ENCODE peak calls at places on chromosomes 1 and 21, in ten cellular contexts. One of them, this sample, is unnamed.

GRCh38 chr1:222284466-222284865 is 263.4 kb downstream of the HHIPL2 start:
- DNase-seq in naive B cell: no peak
- DNase-seq in NCI-H1092: no peak
- DNase-seq in occipital lobe: no peak
- DNase-seq in nucleus accumbens: no peak
- DNase-seq in activated naive CD4-positive, alpha-beta T cell: no peak
- DNase-seq in iris pigment epithelial cell: no peak
- DNase-seq in thoracic aorta: no peak
- DNase-seq in GM23248: peak; percentile 26
- DNase-seq in GM10248: no peak
- DNase-seq in this sample: no peak

GRCh38 chr21:35868005-35868868 is 192.1 kb downstream of the SETD4 start:
- DNase-seq in occipital lobe: no peak
- DNase-seq in iris pigment epithelial cell: no peak
- DNase-seq in thoracic aorta: no peak
- DNase-seq in nucleus accumbens: no peak
- DNase-seq in GM10248: no peak
- DNase-seq in naive B cell: peak; percentile 2
- DNase-seq in GM23248: peak; percentile 23
- DNase-seq in activated naive CD4-positive, alpha-beta T cell: no peak
- DNase-seq in NCI-H1092: no peak
- DNase-seq in this sample: no peak

GRCh38 chr1:227781314-227781930 is 34.1 kb upstream of the PRSS38 start:
- DNase-seq in iris pigment epithelial cell: no peak
- DNase-seq in occipital lobe: no peak
- DNase-seq in GM10248: no peak
- DNase-seq in activated naive CD4-positive, alpha-beta T cell: no peak
- DNase-seq in nucleus accumbens: no peak
- DNase-seq in GM23248: no peak
- DNase-seq in naive B cell: no peak
- DNase-seq in thoracic aorta: no peak
- DNase-seq in NCI-H1092: no peak
- DNase-seq in this sample: no peak

GRCh38 chr1:30415171-30415940 is 308.0 kb downstream of the MATN1 start:
- DNase-seq in occipital lobe: no peak
- DNase-seq in NCI-H1092: no peak
- DNase-seq in thoracic aorta: no peak
- DNase-seq in iris pigment epithelial cell: no peak
- DNase-seq in GM23248: no peak
- DNase-seq in naive B cell: no peak
- DNase-seq in GM10248: peak; percentile 10
- DNase-seq in activated naive CD4-positive, alpha-beta T cell: no peak
- DNase-seq in nucleus accumbens: no peak
- DNase-seq in this sample: no peak

GRCh38 chr1:117678246-117678977 is 72.6 kb downstream of the TENT5C start:
- DNase-seq in nucleus accumbens: no peak
- DNase-seq in iris pigment epithelial cell: no peak
- DNase-seq in GM10248: no peak
- DNase-seq in naive B cell: no peak
- DNase-seq in thoracic aorta: no peak
- DNase-seq in occipital lobe: no peak
- DNase-seq in activated naive CD4-positive, alpha-beta T cell: no peak
- DNase-seq in GM23248: peak; percentile 30
- DNase-seq in NCI-H1092: no peak
- DNase-seq in this sample: no peak

GRCh38 chr1:236280438-236281285 is 1.1 kb downstream of the ERO1B start:
- DNase-seq in activated naive CD4-positive, alpha-beta T cell: no peak
- DNase-seq in occipital lobe: no peak
- DNase-seq in thoracic aorta: no peak
- DNase-seq in iris pigment epithelial cell: peak; percentile 1
- DNase-seq in naive B cell: peak; percentile 22
- DNase-seq in GM10248: peak; percentile 34
- DNase-seq in nucleus accumbens: no peak
- DNase-seq in GM23248: no peak
- DNase-seq in NCI-H1092: peak; percentile 52
- DNase-seq in this sample: peak; percentile 65

GRCh38 chr1:10514490-10515235 is 39.9 kb downstream of the PEX14 start:
- DNase-seq in naive B cell: no peak
- DNase-seq in occipital lobe: no peak
- DNase-seq in iris pigment epithelial cell: no peak
- DNase-seq in NCI-H1092: peak; percentile 57
- DNase-seq in thoracic aorta: no peak
- DNase-seq in activated naive CD4-positive, alpha-beta T cell: no peak
- DNase-seq in GM23248: peak; percentile 63
- DNase-seq in GM10248: no peak
- DNase-seq in nucleus accumbens: no peak
- DNase-seq in this sample: no peak

GRCh38 chr1:158149577-158150269 is 31.0 kb upstream of the CD1D start:
- DNase-seq in GM10248: peak; percentile 76
- DNase-seq in NCI-H1092: no peak
- DNase-seq in GM23248: peak; percentile 98
- DNase-seq in activated naive CD4-positive, alpha-beta T cell: peak; percentile 4
- DNase-seq in occipital lobe: peak; percentile 87
- DNase-seq in thoracic aorta: peak; percentile 83
- DNase-seq in nucleus accumbens: peak; percentile 87
- DNase-seq in iris pigment epithelial cell: peak; percentile 97
- DNase-seq in naive B cell: peak; percentile 60
- DNase-seq in this sample: peak; percentile 83

GRCh38 chr1:79614762-79615161 is 608.2 kb upstream of the ADGRL4 start:
- DNase-seq in activated naive CD4-positive, alpha-beta T cell: no peak
- DNase-seq in iris pigment epithelial cell: peak; percentile 0
- DNase-seq in nucleus accumbens: no peak
- DNase-seq in NCI-H1092: no peak
- DNase-seq in GM23248: peak; percentile 16
- DNase-seq in occipital lobe: no peak
- DNase-seq in thoracic aorta: no peak
- DNase-seq in naive B cell: no peak
- DNase-seq in GM10248: no peak
- DNase-seq in this sample: no peak

GRCh38 chr1:6603851-6604558 is 1.3 kb upstream of the KLHL21 start:
- DNase-seq in NCI-H1092: no peak
- DNase-seq in nucleus accumbens: peak; percentile 38
- DNase-seq in GM23248: peak; percentile 89
- DNase-seq in iris pigment epithelial cell: peak; percentile 78
- DNase-seq in GM10248: no peak
- DNase-seq in thoracic aorta: peak; percentile 79
- DNase-seq in occipital lobe: peak; percentile 30
- DNase-seq in naive B cell: no peak
- DNase-seq in activated naive CD4-positive, alpha-beta T cell: no peak
- DNase-seq in this sample: no peak

GRCh38 chr1:210554382-210554781 is 225.7 kb downstream of the HHAT start:
- DNase-seq in GM10248: no peak
- DNase-seq in naive B cell: no peak
- DNase-seq in GM23248: no peak
- DNase-seq in iris pigment epithelial cell: no peak
- DNase-seq in nucleus accumbens: no peak
- DNase-seq in thoracic aorta: no peak
- DNase-seq in occipital lobe: no peak
- DNase-seq in activated naive CD4-positive, alpha-beta T cell: no peak
- DNase-seq in NCI-H1092: no peak
- DNase-seq in this sample: no peak

GRCh38 chr1:229998980-229999379 is 68.1 kb upstream of the GALNT2 start:
- DNase-seq in naive B cell: no peak
- DNase-seq in GM23248: no peak
- DNase-seq in occipital lobe: no peak
- DNase-seq in thoracic aorta: no peak
- DNase-seq in activated naive CD4-positive, alpha-beta T cell: no peak
- DNase-seq in GM10248: no peak
- DNase-seq in nucleus accumbens: no peak
- DNase-seq in iris pigment epithelial cell: no peak
- DNase-seq in NCI-H1092: no peak
- DNase-seq in this sample: no peak

GRCh38 chr1:14238472-14239059 is 359.9 kb upstream of the KAZN start:
- DNase-seq in activated naive CD4-positive, alpha-beta T cell: no peak
- DNase-seq in occipital lobe: no peak
- DNase-seq in naive B cell: no peak
- DNase-seq in thoracic aorta: peak; percentile 2
- DNase-seq in GM10248: no peak
- DNase-seq in GM23248: no peak
- DNase-seq in iris pigment epithelial cell: no peak
- DNase-seq in nucleus accumbens: no peak
- DNase-seq in NCI-H1092: no peak
- DNase-seq in this sample: no peak

GRCh38 chr1:20112279-20113000 is 6.9 kb downstream of the PLA2G2D start:
- DNase-seq in nucleus accumbens: no peak
- DNase-seq in GM23248: peak; percentile 57
- DNase-seq in activated naive CD4-positive, alpha-beta T cell: no peak
- DNase-seq in occipital lobe: no peak
- DNase-seq in NCI-H1092: no peak
- DNase-seq in iris pigment epithelial cell: peak; percentile 7
- DNase-seq in thoracic aorta: no peak
- DNase-seq in GM10248: no peak
- DNase-seq in naive B cell: no peak
- DNase-seq in this sample: no peak

GRCh38 chr1:204751883-204752687 is 66.5 kb upstream of the LRRN2 start:
- DNase-seq in GM23248: no peak
- DNase-seq in naive B cell: no peak
- DNase-seq in thoracic aorta: no peak
- DNase-seq in GM10248: no peak
- DNase-seq in nucleus accumbens: peak; percentile 2
- DNase-seq in iris pigment epithelial cell: no peak
- DNase-seq in activated naive CD4-positive, alpha-beta T cell: no peak
- DNase-seq in occipital lobe: no peak
- DNase-seq in NCI-H1092: no peak
- DNase-seq in this sample: no peak

GRCh38 chr1:207240325-207241095 is 81.0 kb upstream of the CD55 start:
- DNase-seq in thoracic aorta: no peak
- DNase-seq in nucleus accumbens: no peak
- DNase-seq in GM10248: no peak
- DNase-seq in occipital lobe: no peak
- DNase-seq in GM23248: peak; percentile 32
- DNase-seq in activated naive CD4-positive, alpha-beta T cell: no peak
- DNase-seq in NCI-H1092: no peak
- DNase-seq in iris pigment epithelial cell: peak; percentile 85
- DNase-seq in naive B cell: no peak
- DNase-seq in this sample: no peak

GRCh38 chr1:162136760-162137537 is 67.5 kb downstream of the NOS1AP start:
- DNase-seq in naive B cell: no peak
- DNase-seq in thoracic aorta: no peak
- DNase-seq in NCI-H1092: no peak
- DNase-seq in iris pigment epithelial cell: peak; percentile 93
- DNase-seq in occipital lobe: no peak
- DNase-seq in nucleus accumbens: no peak
- DNase-seq in GM23248: peak; percentile 88
- DNase-seq in activated naive CD4-positive, alpha-beta T cell: no peak
- DNase-seq in GM10248: no peak
- DNase-seq in this sample: no peak

GRCh38 chr1:158008630-158009029 is 15.2 kb downstream of the KIRREL1 start:
- DNase-seq in GM23248: peak; percentile 47
- DNase-seq in nucleus accumbens: no peak
- DNase-seq in NCI-H1092: no peak
- DNase-seq in iris pigment epithelial cell: no peak
- DNase-seq in GM10248: no peak
- DNase-seq in occipital lobe: no peak
- DNase-seq in naive B cell: no peak
- DNase-seq in thoracic aorta: no peak
- DNase-seq in activated naive CD4-positive, alpha-beta T cell: no peak
- DNase-seq in this sample: no peak

GRCh38 chr1:231576804-231577718 is 48.6 kb downstream of the TSNAX start:
- DNase-seq in iris pigment epithelial cell: no peak
- DNase-seq in thoracic aorta: no peak
- DNase-seq in activated naive CD4-positive, alpha-beta T cell: no peak
- DNase-seq in GM10248: no peak
- DNase-seq in naive B cell: no peak
- DNase-seq in occipital lobe: no peak
- DNase-seq in nucleus accumbens: no peak
- DNase-seq in GM23248: no peak
- DNase-seq in NCI-H1092: no peak
- DNase-seq in this sample: no peak

GRCh38 chr1:162690672-162691434 is 58.6 kb downstream of the DDR2 start:
- DNase-seq in activated naive CD4-positive, alpha-beta T cell: no peak
- DNase-seq in NCI-H1092: no peak
- DNase-seq in naive B cell: no peak
- DNase-seq in nucleus accumbens: no peak
- DNase-seq in iris pigment epithelial cell: peak; percentile 81
- DNase-seq in thoracic aorta: peak; percentile 67
- DNase-seq in GM10248: no peak
- DNase-seq in GM23248: peak; percentile 98
- DNase-seq in occipital lobe: no peak
- DNase-seq in this sample: no peak

GRCh38 chr1:26129778-26130177 is 18.2 kb downstream of the PDIK1L start:
- DNase-seq in iris pigment epithelial cell: no peak
- DNase-seq in occipital lobe: no peak
- DNase-seq in NCI-H1092: no peak
- DNase-seq in thoracic aorta: no peak
- DNase-seq in naive B cell: no peak
- DNase-seq in GM10248: no peak
- DNase-seq in activated naive CD4-positive, alpha-beta T cell: no peak
- DNase-seq in nucleus accumbens: no peak
- DNase-seq in GM23248: no peak
- DNase-seq in this sample: no peak

GRCh38 chr1:116794804-116795481 is 40.7 kb downstream of the CD2 start:
- DNase-seq in GM23248: no peak
- DNase-seq in occipital lobe: no peak
- DNase-seq in GM10248: peak; percentile 62
- DNase-seq in activated naive CD4-positive, alpha-beta T cell: no peak
- DNase-seq in naive B cell: peak; percentile 47
- DNase-seq in nucleus accumbens: no peak
- DNase-seq in NCI-H1092: no peak
- DNase-seq in thoracic aorta: no peak
- DNase-seq in iris pigment epithelial cell: no peak
- DNase-seq in this sample: no peak

GRCh38 chr1:244822878-244823277 is 12.6 kb upstream of the COX20 start:
- DNase-seq in activated naive CD4-positive, alpha-beta T cell: no peak
- DNase-seq in GM10248: no peak
- DNase-seq in naive B cell: no peak
- DNase-seq in nucleus accumbens: no peak
- DNase-seq in iris pigment epithelial cell: no peak
- DNase-seq in NCI-H1092: no peak
- DNase-seq in GM23248: no peak
- DNase-seq in occipital lobe: no peak
- DNase-seq in thoracic aorta: no peak
- DNase-seq in this sample: no peak

GRCh38 chr1:205249651-205250050 is 21.9 kb downstream of the TMCC2 start:
- DNase-seq in iris pigment epithelial cell: no peak
- DNase-seq in occipital lobe: no peak
- DNase-seq in NCI-H1092: no peak
- DNase-seq in naive B cell: no peak
- DNase-seq in thoracic aorta: no peak
- DNase-seq in GM10248: no peak
- DNase-seq in nucleus accumbens: no peak
- DNase-seq in activated naive CD4-positive, alpha-beta T cell: no peak
- DNase-seq in GM23248: no peak
- DNase-seq in this sample: no peak

GRCh38 chr21:29372063-29372802 is 73.5 kb downstream of the BACH1 start:
- DNase-seq in GM23248: peak; percentile 82
- DNase-seq in occipital lobe: no peak
- DNase-seq in nucleus accumbens: no peak
- DNase-seq in iris pigment epithelial cell: peak; percentile 79
- DNase-seq in NCI-H1092: peak; percentile 73
- DNase-seq in naive B cell: peak; percentile 74
- DNase-seq in activated naive CD4-positive, alpha-beta T cell: no peak
- DNase-seq in GM10248: peak; percentile 68
- DNase-seq in thoracic aorta: peak; percentile 21
- DNase-seq in this sample: peak; percentile 8

GRCh38 chr1:230396966-230397365 is 29.2 kb downstream of the PGBD5 start:
- DNase-seq in GM23248: no peak
- DNase-seq in activated naive CD4-positive, alpha-beta T cell: no peak
- DNase-seq in GM10248: no peak
- DNase-seq in occipital lobe: no peak
- DNase-seq in thoracic aorta: no peak
- DNase-seq in nucleus accumbens: no peak
- DNase-seq in NCI-H1092: no peak
- DNase-seq in naive B cell: no peak
- DNase-seq in iris pigment epithelial cell: no peak
- DNase-seq in this sample: no peak

GRCh38 chr21:35136586-35137254 is 87.6 kb upstream of the RUNX1 start:
- DNase-seq in naive B cell: no peak
- DNase-seq in occipital lobe: no peak
- DNase-seq in thoracic aorta: no peak
- DNase-seq in nucleus accumbens: no peak
- DNase-seq in iris pigment epithelial cell: peak; percentile 85
- DNase-seq in activated naive CD4-positive, alpha-beta T cell: no peak
- DNase-seq in NCI-H1092: no peak
- DNase-seq in GM10248: no peak
- DNase-seq in GM23248: peak; percentile 70
- DNase-seq in this sample: no peak

GRCh38 chr1:8939362-8939995 is 6.2 kb upstream of the CA6 start:
- DNase-seq in naive B cell: no peak
- DNase-seq in nucleus accumbens: no peak
- DNase-seq in occipital lobe: no peak
- DNase-seq in iris pigment epithelial cell: peak; percentile 28
- DNase-seq in GM23248: no peak
- DNase-seq in GM10248: no peak
- DNase-seq in NCI-H1092: no peak
- DNase-seq in thoracic aorta: no peak
- DNase-seq in activated naive CD4-positive, alpha-beta T cell: no peak
- DNase-seq in this sample: no peak